ENCODE peak calls at places on chromosomes 7 and 10, in eight cellular contexts. B is A549, E is transverse colon, N is heart left ventricle, R is ovary, H is stomach, Y is HCT116, C is adrenal gland. Q is an unnamed sample.
A peak's percentile ranks its signal among the peaks of the same experiment; 100 is the strongest.

GRCh38 chr7:100126931-100127865 is at the start of gene MBLAC1:
- DNase-seq in B (peak; percentile 95), E (peak; percentile 94), C (peak; percentile 91), R (peak; percentile 91), H (peak; percentile 90), Y (peak; percentile 87), N (peak; percentile 91), Q (peak; percentile 93)

GRCh38 chr7:120733143-120733542 is 124.8 kb downstream of the TSPAN12 start:
- DNase-seq in H (no peak), R (no peak), B (peak; percentile 55), Y (peak; percentile 10), N (no peak), E (no peak), C (no peak), Q (no peak)

GRCh38 chr10:110840225-110840922 is 31.4 kb upstream of the PDCD4 start:
- DNase-seq in R (peak; percentile 71), N (no peak), Y (no peak), E (peak; percentile 94), C (no peak), H (peak; percentile 95), B (peak; percentile 41), Q (no peak)

GRCh38 chr10:20115929-20116328 is 299.7 kb downstream of the PLXDC2 start:
- DNase-seq in E (no peak), Y (no peak), N (no peak), B (no peak), C (no peak), R (no peak), H (no peak), Q (no peak)

GRCh38 chr10:80589726-80590373 is 52.1 kb downstream of the SH2D4B start:
- DNase-seq in H (no peak), Y (no peak), E (no peak), B (no peak), N (no peak), R (no peak), C (no peak), Q (no peak)

GRCh38 chr7:157010588-157011332 is at the start of gene MNX1:
- DNase-seq in B (peak; percentile 89), C (peak; percentile 68), R (no peak), Y (peak; percentile 54), E (peak; percentile 89), H (peak; percentile 91), N (peak; percentile 28), Q (no peak)

GRCh38 chr10:70374775-70375614 is 7.4 kb downstream of the LRRC20 start:
- DNase-seq in R (no peak), C (no peak), Y (no peak), H (no peak), N (no peak), E (no peak), B (no peak), Q (no peak)

GRCh38 chr10:77212632-77213031 is 425.0 kb downstream of the KCNMA1 start:
- DNase-seq in B (no peak), Y (no peak), H (no peak), C (no peak), E (no peak), R (no peak), N (no peak), Q (no peak)

GRCh38 chr10:120336910-120337540 is 120.0 kb upstream of the PLPP4 start:
- DNase-seq in R (peak; percentile 35), H (peak; percentile 73), E (peak; percentile 55), Y (peak; percentile 51), N (no peak), B (peak; percentile 49), C (peak; percentile 22), Q (peak; percentile 53)

GRCh38 chr10:23412223-23412622 is 26.7 kb upstream of the OTUD1 start:
- DNase-seq in R (no peak), N (no peak), B (peak; percentile 7), C (no peak), E (no peak), H (no peak), Y (no peak), Q (no peak)

GRCh38 chr10:63865210-63865609 is 344.0 kb downstream of the REEP3 start:
- DNase-seq in C (no peak), R (no peak), N (no peak), E (no peak), H (no peak), B (no peak), Y (no peak), Q (no peak)

GRCh38 chr7:157477550-157478212 is 140.9 kb downstream of the DNAJB6 start:
- DNase-seq in N (no peak), C (no peak), R (peak; percentile 21), B (no peak), H (no peak), Y (no peak), E (no peak), Q (no peak)

GRCh38 chr7:43353902-43354301 is 229.0 kb upstream of the STK17A start:
- DNase-seq in N (no peak), Y (peak; percentile 6), H (no peak), R (no peak), B (no peak), C (no peak), E (no peak), Q (no peak)

GRCh38 chr7:8305104-8305503 is 43.1 kb upstream of the ICA1 start:
- DNase-seq in N (no peak), C (no peak), E (no peak), R (no peak), Y (no peak), B (no peak), H (no peak), Q (no peak)

GRCh38 chr10:119693262-119693957 is 32.4 kb upstream of the INPP5F start:
- DNase-seq in H (no peak), C (no peak), E (no peak), Y (no peak), N (no peak), B (no peak), R (no peak), Q (no peak)

GRCh38 chr10:48442090-48442808 is 135.8 kb downstream of the MAPK8 start:
- DNase-seq in B (no peak), N (no peak), C (no peak), R (no peak), E (no peak), H (no peak), Y (no peak), Q (peak; percentile 40)

GRCh38 chr7:139124084-139124914 is 14.8 kb upstream of the ZC3HAV1 start:
- DNase-seq in E (no peak), B (no peak), R (no peak), C (no peak), N (no peak), H (no peak), Y (no peak), Q (no peak)

GRCh38 chr7:100044719-100045118 is 4.9 kb upstream of the ZSCAN21 start:
- DNase-seq in N (no peak), C (no peak), B (peak; percentile 32), H (peak; percentile 72), E (peak; percentile 52), Y (no peak), R (no peak), Q (peak; percentile 60)

GRCh38 chr10:79209831-79210230 is 137.4 kb upstream of the PPIF start:
- DNase-seq in N (no peak), H (no peak), E (no peak), C (no peak), Y (no peak), R (no peak), B (no peak), Q (no peak)

GRCh38 chr10:67665491-67665890 is 30.5 kb downstream of the CTNNA3 start:
- DNase-seq in H (no peak), E (no peak), B (peak; percentile 54), C (no peak), N (peak; percentile 43), Y (peak; percentile 64), R (no peak), Q (no peak)
- TF ChIP-seq POLR2A in H (no peak), E (no peak), B (no peak), C (no peak), N (no peak), Y (no peak), R (no peak), Q (no peak)

DNA sequence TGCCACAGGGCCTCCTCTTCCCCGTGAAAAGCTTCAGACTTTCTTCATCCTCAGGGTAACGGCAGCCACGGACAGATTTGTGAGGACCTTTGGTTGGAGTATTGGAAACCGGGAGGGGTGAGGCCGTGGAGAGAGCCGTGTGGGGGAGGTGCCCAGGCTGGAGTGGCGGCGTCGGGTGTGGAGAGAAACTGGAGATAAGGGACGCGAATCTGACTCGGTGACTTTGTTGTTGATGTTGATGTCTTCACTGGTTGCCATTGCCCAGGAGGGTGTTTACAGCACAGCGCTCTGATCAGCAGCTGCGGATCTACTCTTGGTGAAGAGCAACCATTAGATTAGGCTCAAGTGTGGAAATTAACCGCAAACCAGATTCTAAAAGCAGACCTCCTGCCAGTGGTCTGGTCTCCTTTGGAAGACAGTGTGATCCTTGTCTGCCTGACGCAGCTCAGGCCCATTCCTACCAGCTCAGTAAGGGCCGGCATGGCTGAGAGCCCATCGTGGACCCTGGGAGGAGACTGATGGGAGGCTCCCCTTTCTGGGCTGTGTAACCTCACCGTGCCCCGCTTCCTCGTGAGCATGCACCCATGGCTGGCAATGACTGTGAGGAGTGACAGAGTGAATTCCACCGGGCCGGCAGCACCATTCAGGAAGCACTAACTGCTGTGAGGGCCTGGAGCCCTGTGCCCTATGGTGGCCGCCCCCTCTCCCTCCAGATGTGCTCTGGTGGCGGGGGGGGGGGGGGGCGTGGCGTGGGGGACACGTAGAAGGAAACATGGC is 90.3 kb downstream of the INPP5A start:
- DNase-seq in Y (no peak), B (no peak), H (peak; percentile 47), E (no peak), N (peak; percentile 63), R (peak; percentile 67), C (no peak), Q (no peak)
- H3K4me1 ChIP-seq in Y (no peaks in the 10 kb centered on the region), B (no peaks in the 10 kb centered on the region), H (peaks cover 91% of the 10 kb centered on the region), E (peaks cover 26% of the 10 kb centered on the region), N (peaks cover 63% of the 10 kb centered on the region), R (peaks cover 45% of the 10 kb centered on the region), C (peaks cover 57% of the 10 kb centered on the region), Q (peaks cover 62% of the 10 kb centered on the region)

GRCh38 chr10:130110236-130111114 is at the start of gene C10orf143:
- DNase-seq in N (peak; percentile 98), B (peak; percentile 98), Y (peak; percentile 79), H (peak; percentile 98), R (peak; percentile 99), E (peak; percentile 98), C (peak; percentile 99), Q (peak; percentile 100)

GRCh38 chr10:130109796-130110235 is 814 bp downstream of the C10orf143 start:
- DNase-seq in B (peak; percentile 85), E (peak; percentile 81), N (peak; percentile 74), Y (peak; percentile 49), C (peak; percentile 77), H (peak; percentile 82), R (peak; percentile 66), Q (peak; percentile 80)

GRCh38 chr10:130111848-130112180 is 1.2 kb upstream of the C10orf143 start:
- DNase-seq in H (no peak), Y (no peak), E (no peak), N (no peak), C (no peak), B (peak; percentile 7), R (no peak), Q (no peak)

GRCh38 chr10:130112821-130113220 is 2.2 kb upstream of the C10orf143 start:
- DNase-seq in H (no peak), B (no peak), R (no peak), Y (no peak), C (no peak), E (no peak), N (no peak), Q (no peak)

GRCh38 chr10:130111115-130111847 is 651 bp upstream of the C10orf143 start:
- DNase-seq in R (peak; percentile 95), E (peak; percentile 96), H (peak; percentile 96), C (peak; percentile 95), N (peak; percentile 97), B (peak; percentile 98), Y (peak; percentile 86), Q (peak; percentile 99)
- TF ChIP-seq POLR2A in R (peak; percentile 64), E (peak; percentile 57), H (no peak), C (peak; percentile 21), N (no peak), B (peak; percentile 68), Y (no peak), Q (peak; percentile 48)

GRCh38 chr7:131057015-131057518 is 270.6 kb upstream of the MKLN1 start:
- DNase-seq in N (no peak), Y (no peak), B (no peak), R (no peak), E (no peak), C (no peak), H (no peak), Q (no peak)
- H3K4me1 ChIP-seq in N (peaks cover 38% of the 10 kb centered on the region), Y (no peaks in the 10 kb centered on the region), B (peaks cover 37% of the 10 kb centered on the region), R (peaks cover 31% of the 10 kb centered on the region), E (peaks cover 58% of the 10 kb centered on the region), C (peaks cover 58% of the 10 kb centered on the region), H (peaks cover 78% of the 10 kb centered on the region), Q (no peaks in the 10 kb centered on the region)

Q was measured in Peyer's patch.